ENCODE peak calls at places on chromosome 3, in six cellular contexts. N, P, Z, A, I and T are unnamed samples.

GRCh38 chr3:121482651-121483050 is 63.1 kb downstream of the POLQ start:
- DNase-seq in N (no peak), P (no peak), Z (peak; percentile 85), A (no peak), I (no peak), T (no peak)

GRCh38 chr3:62436785-62437184 is 63.4 kb upstream of the FEZF2 start:
- DNase-seq in N (no peak), P (no peak), Z (peak; percentile 33), A (no peak), I (no peak), T (no peak)

GRCh38 chr3:68808563-68808962 is 123.8 kb downstream of the TAFA4 start:
- DNase-seq in N (no peak), P (no peak), Z (no peak), A (no peak), I (no peak), T (no peak)

GRCh38 chr3:62882676-62883228 is 7.5 kb upstream of the CADPS start:
- DNase-seq in N (no peak), P (no peak), Z (peak; percentile 56), A (no peak), I (no peak), T (no peak)

GRCh38 chr3:69326821-69327433 is 59.0 kb downstream of the FRMD4B start:
- DNase-seq in N (no peak), P (no peak), Z (no peak), A (no peak), I (no peak), T (peak; percentile 55)

GRCh38 chr3:188807002-188807401 is 364.8 kb upstream of the TPRG1 start:
- DNase-seq in N (no peak), P (no peak), Z (peak; percentile 38), A (no peak), I (no peak), T (peak; percentile 1)

GRCh38 chr3:124786491-124787241 is 56.4 kb downstream of the UMPS start:
- DNase-seq in N (no peak), P (no peak), Z (peak; percentile 67), A (no peak), I (no peak), T (no peak)

GRCh38 chr3:94032187-94032586 is 3.8 kb upstream of the STX19 start:
- DNase-seq in N (no peak), P (no peak), Z (peak; percentile 74), A (no peak), I (no peak), T (no peak)